ENCODE peak calls at places on chromosomes 6 and 20, in five cellular contexts. One of them, this sample, is unnamed.

GRCh38 chr6:40338306-40338705 is 248.9 kb downstream of the LRFN2 start:
- DNase-seq in choroid plexus epithelial cell: no peak
- DNase-seq in fibroblast of the aortic adventitia: no peak
- DNase-seq in CD8-positive, alpha-beta T cell: no peak
- DNase-seq in NB4: no peak
- DNase-seq in this sample: no peak

GRCh38 chr20:19737025-19737424 is 21.0 kb upstream of the RIN2 start:
- DNase-seq in fibroblast of the aortic adventitia: peak
- DNase-seq in choroid plexus epithelial cell: peak
- DNase-seq in CD8-positive, alpha-beta T cell: no peak
- DNase-seq in NB4: peak
- DNase-seq in this sample: peak

GRCh38 chr6:27025351-27025750 is 222.2 kb upstream of the PRSS16 start:
- DNase-seq in NB4: no peak
- DNase-seq in choroid plexus epithelial cell: peak
- DNase-seq in CD8-positive, alpha-beta T cell: no peak
- DNase-seq in fibroblast of the aortic adventitia: no peak
- DNase-seq in this sample: no peak

GRCh38 chr6:33578588-33579011 is 1.5 kb downstream of the BAK1 start:
- DNase-seq in fibroblast of the aortic adventitia: no peak
- DNase-seq in CD8-positive, alpha-beta T cell: peak
- DNase-seq in choroid plexus epithelial cell: no peak
- DNase-seq in NB4: no peak
- DNase-seq in this sample: no peak

GRCh38 chr6:63615590-63615989 is 20.0 kb upstream of the PHF3 start:
- DNase-seq in NB4: no peak
- DNase-seq in CD8-positive, alpha-beta T cell: no peak
- DNase-seq in choroid plexus epithelial cell: no peak
- DNase-seq in fibroblast of the aortic adventitia: no peak
- DNase-seq in this sample: no peak

GRCh38 chr6:46042355-46042999 is 26.8 kb upstream of the CLIC5 start:
- DNase-seq in fibroblast of the aortic adventitia: peak
- DNase-seq in choroid plexus epithelial cell: peak
- DNase-seq in CD8-positive, alpha-beta T cell: no peak
- DNase-seq in NB4: peak
- DNase-seq in this sample: peak

GRCh38 chr20:33793011-33793931 is 17.9 kb upstream of the CHMP4B start:
- DNase-seq in CD8-positive, alpha-beta T cell: no peak
- DNase-seq in NB4: no peak
- DNase-seq in choroid plexus epithelial cell: no peak
- DNase-seq in fibroblast of the aortic adventitia: peak
- DNase-seq in this sample: peak

GRCh38 chr6:139829557-139829956 is 455.1 kb upstream of the CITED2 start:
- DNase-seq in choroid plexus epithelial cell: no peak
- DNase-seq in CD8-positive, alpha-beta T cell: no peak
- DNase-seq in NB4: no peak
- DNase-seq in fibroblast of the aortic adventitia: no peak
- DNase-seq in this sample: no peak

GRCh38 chr6:42572523-42572922 is 8.7 kb downstream of the UBR2 start:
- DNase-seq in fibroblast of the aortic adventitia: no peak
- DNase-seq in choroid plexus epithelial cell: no peak
- DNase-seq in CD8-positive, alpha-beta T cell: no peak
- DNase-seq in NB4: peak
- DNase-seq in this sample: no peak

GRCh38 chr6:677919-678318 is 15.0 kb downstream of the EXOC2 start:
- DNase-seq in CD8-positive, alpha-beta T cell: no peak
- DNase-seq in fibroblast of the aortic adventitia: no peak
- DNase-seq in NB4: no peak
- DNase-seq in choroid plexus epithelial cell: no peak
- DNase-seq in this sample: no peak

GRCh38 chr20:46040902-46041535 is 12.0 kb downstream of the SLC12A5 start:
- DNase-seq in NB4: peak
- DNase-seq in fibroblast of the aortic adventitia: peak
- DNase-seq in CD8-positive, alpha-beta T cell: no peak
- DNase-seq in choroid plexus epithelial cell: peak
- DNase-seq in this sample: no peak

GRCh38 chr6:42403415-42403814 is 48.3 kb downstream of the TRERF1 start:
- DNase-seq in NB4: no peak
- DNase-seq in choroid plexus epithelial cell: peak
- DNase-seq in fibroblast of the aortic adventitia: peak
- DNase-seq in CD8-positive, alpha-beta T cell: peak
- DNase-seq in this sample: peak

GRCh38 chr6:40352006-40352405 is 235.2 kb downstream of the LRFN2 start:
- DNase-seq in fibroblast of the aortic adventitia: no peak
- DNase-seq in CD8-positive, alpha-beta T cell: no peak
- DNase-seq in NB4: no peak
- DNase-seq in choroid plexus epithelial cell: no peak
- DNase-seq in this sample: no peak

GRCh38 chr20:8335796-8336195 is 203.7 kb downstream of the PLCB1 start:
- DNase-seq in fibroblast of the aortic adventitia: no peak
- DNase-seq in CD8-positive, alpha-beta T cell: no peak
- DNase-seq in NB4: no peak
- DNase-seq in choroid plexus epithelial cell: no peak
- DNase-seq in this sample: no peak

GRCh38 chr6:144590540-144590939 is 305.4 kb downstream of the UTRN start:
- DNase-seq in fibroblast of the aortic adventitia: peak
- DNase-seq in choroid plexus epithelial cell: no peak
- DNase-seq in NB4: peak
- DNase-seq in CD8-positive, alpha-beta T cell: no peak
- DNase-seq in this sample: peak

GRCh38 chr20:46990017-46990810 is 95.6 kb downstream of the EYA2 start:
- DNase-seq in choroid plexus epithelial cell: no peak
- DNase-seq in CD8-positive, alpha-beta T cell: no peak
- DNase-seq in NB4: no peak
- DNase-seq in fibroblast of the aortic adventitia: peak
- DNase-seq in this sample: peak

GRCh38 chr20:50464026-50464724 is 46.0 kb upstream of the PTPN1 start:
- DNase-seq in fibroblast of the aortic adventitia: peak
- DNase-seq in CD8-positive, alpha-beta T cell: peak
- DNase-seq in NB4: peak
- DNase-seq in choroid plexus epithelial cell: peak
- DNase-seq in this sample: peak
- H3K4me3 ChIP-seq in fibroblast of the aortic adventitia: peak
- H3K4me3 ChIP-seq in CD8-positive, alpha-beta T cell: no peak
- H3K4me3 ChIP-seq in NB4: no peak
- H3K4me3 ChIP-seq in choroid plexus epithelial cell: peak
- H3K4me3 ChIP-seq in this sample: peak

GRCh38 chr20:58868795-58869194 is 16.3 kb downstream of the GNAS start:
- DNase-seq in NB4: no peak
- DNase-seq in choroid plexus epithelial cell: peak
- DNase-seq in CD8-positive, alpha-beta T cell: no peak
- DNase-seq in fibroblast of the aortic adventitia: no peak
- DNase-seq in this sample: no peak
- TF ChIP-seq CTCF in NB4: no peak
- TF ChIP-seq CTCF in choroid plexus epithelial cell: peak
- TF ChIP-seq CTCF in CD8-positive, alpha-beta T cell: no peak
- TF ChIP-seq CTCF in fibroblast of the aortic adventitia: no peak
- TF ChIP-seq CTCF in this sample: peak

DNA sequence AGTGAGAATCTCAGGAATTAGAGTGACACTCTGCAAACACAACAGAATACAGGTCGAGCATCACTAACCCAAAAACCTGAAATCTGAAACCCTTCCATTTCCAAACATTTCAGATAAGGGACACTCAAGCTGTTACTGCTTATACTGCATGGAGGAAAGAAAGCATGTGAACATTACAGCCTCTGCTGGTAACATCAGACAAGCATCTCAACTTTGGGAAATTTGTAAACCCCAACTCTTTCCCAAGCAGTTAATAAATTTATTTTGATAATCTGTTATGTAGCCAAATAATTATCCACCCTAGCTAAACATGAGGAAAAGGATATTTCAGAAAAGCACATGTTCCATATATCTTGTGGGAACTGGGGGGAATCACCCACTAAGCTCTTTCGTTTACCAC is 121.0 kb downstream of the MAP7 start:
- DNase-seq in fibroblast of the aortic adventitia: no peak
- DNase-seq in CD8-positive, alpha-beta T cell: no peak
- DNase-seq in choroid plexus epithelial cell: no peak
- DNase-seq in NB4: no peak
- DNase-seq in this sample: no peak
- H3K4me3 ChIP-seq in fibroblast of the aortic adventitia: no peak
- H3K4me3 ChIP-seq in CD8-positive, alpha-beta T cell: no peak
- H3K4me3 ChIP-seq in choroid plexus epithelial cell: no peak
- H3K4me3 ChIP-seq in NB4: no peak
- H3K4me3 ChIP-seq in this sample: no peak

DNA sequence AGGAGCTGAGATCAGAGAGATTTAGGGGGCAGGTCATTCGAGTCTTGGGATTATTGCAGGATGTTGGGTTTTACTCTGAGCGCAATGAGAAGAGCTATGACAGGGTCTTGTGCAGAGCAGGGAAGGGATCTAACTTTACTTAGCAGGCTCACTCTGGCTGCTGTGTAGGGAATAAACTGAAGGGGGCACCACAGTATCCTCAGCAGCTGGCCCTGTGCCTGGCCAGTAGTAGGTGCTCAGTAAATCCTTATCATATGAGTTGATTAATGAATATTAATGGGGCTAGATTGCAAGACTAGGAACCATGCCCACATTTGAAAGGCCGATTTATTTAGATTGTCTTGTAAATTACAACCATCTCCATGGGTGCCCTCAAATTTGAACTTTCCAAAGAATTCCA is 4.6 kb upstream of the MDGA1 start:
- DNase-seq in CD8-positive, alpha-beta T cell: no peak
- DNase-seq in NB4: peak
- DNase-seq in fibroblast of the aortic adventitia: no peak
- DNase-seq in choroid plexus epithelial cell: no peak
- DNase-seq in this sample: no peak
- TF ChIP-seq CTCF in CD8-positive, alpha-beta T cell: no peak
- TF ChIP-seq CTCF in NB4: peak
- TF ChIP-seq CTCF in fibroblast of the aortic adventitia: no peak
- TF ChIP-seq CTCF in choroid plexus epithelial cell: peak
- TF ChIP-seq CTCF in this sample: no peak

DNA sequence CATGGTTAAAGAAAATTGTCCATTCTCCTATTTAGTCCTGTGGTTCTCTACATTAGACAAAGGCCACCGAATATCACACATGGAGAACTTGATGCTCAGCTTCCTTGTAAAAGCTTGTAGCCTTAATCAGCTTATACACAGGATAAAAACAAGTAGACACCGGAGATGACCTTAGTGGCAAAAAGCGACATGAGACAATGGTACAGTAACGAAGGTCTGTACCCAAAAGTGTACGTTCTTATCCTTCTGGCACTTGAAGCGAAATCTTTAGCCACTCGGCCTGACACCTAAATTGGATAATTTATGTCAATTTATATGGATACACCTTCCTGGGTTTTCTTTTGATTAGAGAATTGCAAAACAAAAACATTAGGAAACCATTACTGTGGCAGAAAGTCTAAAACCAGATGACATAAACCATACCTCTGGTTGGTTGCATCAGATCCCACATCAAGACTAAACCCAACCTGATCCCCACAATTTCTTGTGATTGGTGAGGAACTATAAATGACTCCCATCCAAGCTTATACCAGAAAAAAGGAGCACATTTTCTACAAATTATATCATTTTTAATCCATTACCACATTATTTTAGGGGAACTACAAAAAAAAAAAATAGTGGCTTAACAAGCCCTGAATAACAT is 6.1 kb downstream of the RBM39 start:
- DNase-seq in fibroblast of the aortic adventitia: peak
- DNase-seq in NB4: no peak
- DNase-seq in choroid plexus epithelial cell: no peak
- DNase-seq in CD8-positive, alpha-beta T cell: no peak
- DNase-seq in this sample: peak
- H3K4me3 ChIP-seq in fibroblast of the aortic adventitia: peak
- H3K4me3 ChIP-seq in NB4: peak
- H3K4me3 ChIP-seq in choroid plexus epithelial cell: no peak
- H3K4me3 ChIP-seq in CD8-positive, alpha-beta T cell: peak
- H3K4me3 ChIP-seq in this sample: no peak

DNA sequence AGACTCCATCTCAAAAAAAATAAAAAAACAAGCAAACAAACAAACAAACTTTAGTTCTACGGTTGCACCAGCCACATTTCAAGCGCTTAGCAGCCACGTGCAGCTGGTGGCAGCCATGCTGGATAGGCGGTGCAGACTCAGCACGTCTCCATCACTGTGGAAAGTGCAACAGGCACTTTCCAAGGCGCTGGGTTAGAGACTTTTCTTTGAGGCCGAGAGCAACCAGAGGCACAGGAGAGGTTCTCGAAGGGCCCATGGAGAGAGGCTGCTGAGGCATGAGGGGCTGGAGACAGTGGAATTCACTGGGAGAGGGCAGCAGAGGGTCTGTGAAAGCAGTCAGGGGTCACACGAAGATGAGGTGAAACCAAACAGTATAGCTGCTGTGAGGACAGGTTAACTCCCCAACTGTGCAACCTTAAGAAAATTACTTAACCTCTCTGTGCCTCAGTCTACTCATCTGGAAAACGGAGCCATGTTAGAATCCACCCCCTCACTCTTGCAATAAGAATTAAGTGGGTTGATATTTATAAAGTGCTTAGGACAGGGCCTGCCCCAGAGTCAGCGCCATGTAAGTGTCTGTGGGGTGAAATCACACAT is 27.5 kb downstream of the TGM2 start:
- DNase-seq in choroid plexus epithelial cell: no peak
- DNase-seq in NB4: no peak
- DNase-seq in fibroblast of the aortic adventitia: no peak
- DNase-seq in CD8-positive, alpha-beta T cell: no peak
- DNase-seq in this sample: no peak
- TF ChIP-seq CTCF in choroid plexus epithelial cell: no peak
- TF ChIP-seq CTCF in NB4: no peak
- TF ChIP-seq CTCF in fibroblast of the aortic adventitia: no peak
- TF ChIP-seq CTCF in CD8-positive, alpha-beta T cell: no peak
- TF ChIP-seq CTCF in this sample: no peak

GRCh38 chr6:83053678-83054077 is 12.0 kb downstream of the UBE3D start:
- DNase-seq in NB4: no peak
- DNase-seq in choroid plexus epithelial cell: no peak
- DNase-seq in CD8-positive, alpha-beta T cell: no peak
- DNase-seq in fibroblast of the aortic adventitia: no peak
- DNase-seq in this sample: no peak
- H3K4me3 ChIP-seq in NB4: no peak
- H3K4me3 ChIP-seq in choroid plexus epithelial cell: no peak
- H3K4me3 ChIP-seq in CD8-positive, alpha-beta T cell: no peak
- H3K4me3 ChIP-seq in fibroblast of the aortic adventitia: no peak
- H3K4me3 ChIP-seq in this sample: no peak

GRCh38 chr20:63295422-63295821 is 2.4 kb downstream of the COL20A1 start:
- DNase-seq in NB4: no peak
- DNase-seq in fibroblast of the aortic adventitia: no peak
- DNase-seq in choroid plexus epithelial cell: no peak
- DNase-seq in CD8-positive, alpha-beta T cell: peak
- DNase-seq in this sample: no peak
- TF ChIP-seq CTCF in NB4: peak
- TF ChIP-seq CTCF in fibroblast of the aortic adventitia: no peak
- TF ChIP-seq CTCF in choroid plexus epithelial cell: peak
- TF ChIP-seq CTCF in CD8-positive, alpha-beta T cell: no peak
- TF ChIP-seq CTCF in this sample: no peak

DNA sequence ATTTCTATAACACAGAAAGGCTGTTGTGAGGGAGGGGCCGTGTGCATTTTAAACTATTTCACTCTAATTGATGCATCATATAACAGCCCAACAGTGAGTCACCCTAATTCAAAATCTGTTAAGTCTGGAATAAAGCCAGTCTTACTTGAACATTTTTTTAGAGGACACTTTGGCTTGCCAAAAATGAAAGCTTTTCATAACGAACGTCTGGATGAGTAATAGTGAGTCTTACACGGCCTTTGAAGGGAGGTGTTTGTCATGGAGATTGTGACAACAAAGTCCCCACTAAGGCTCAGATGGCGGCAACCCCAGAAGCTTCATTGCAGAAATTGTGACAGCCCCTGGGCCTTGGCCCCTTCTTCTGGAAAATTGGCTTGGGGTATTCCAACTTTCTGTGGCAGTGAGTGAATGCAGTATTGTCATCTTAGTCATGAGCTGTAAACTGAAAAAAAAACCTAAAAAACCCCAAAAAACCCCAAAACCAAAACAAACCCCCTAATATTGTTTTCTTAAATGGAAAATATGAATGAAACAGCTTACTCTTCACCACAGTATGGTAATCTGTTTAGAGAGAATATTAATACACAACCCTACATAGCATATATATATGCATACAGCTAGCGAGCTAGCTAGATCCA is 92.6 kb upstream of the CLDN20 start:
- DNase-seq in NB4: no peak
- DNase-seq in fibroblast of the aortic adventitia: peak
- DNase-seq in choroid plexus epithelial cell: peak
- DNase-seq in CD8-positive, alpha-beta T cell: peak
- DNase-seq in this sample: peak
- H3K4me3 ChIP-seq in NB4: no peak
- H3K4me3 ChIP-seq in fibroblast of the aortic adventitia: peak
- H3K4me3 ChIP-seq in choroid plexus epithelial cell: peak
- H3K4me3 ChIP-seq in CD8-positive, alpha-beta T cell: no peak
- H3K4me3 ChIP-seq in this sample: no peak